ENCODE peak calls at places on chromosomes 3 and 15, in ten cellular contexts. T is neural progenitor cell; U is epithelial cell of esophagus; Z is CD4-positive, alpha-beta memory T cell; G is endothelial cell of umbilical vein; J is fibroblast of mammary gland; I is lower leg skin; W is mammary epithelial cell; N is heart right ventricle; M is psoas muscle. X is an unnamed sample.

GRCh38 chr3:169668957-169669681 is 5.6 kb upstream of the MECOM start:
- DNase-seq in T (peak), U (peak), Z (no peak), G (peak), J (peak), I (no peak), W (peak), N (peak), M (peak), X (peak)

GRCh38 chr15:39315200-39315599 is 265.7 kb upstream of the THBS1 start:
- DNase-seq in T (no peak), U (no peak), Z (no peak), G (no peak), J (no peak), I (no peak), W (no peak), N (no peak), M (no peak), X (peak)

GRCh38 chr3:161913786-161914389 is 417.3 kb downstream of the OTOL1 start:
- DNase-seq in T (no peak), U (peak), Z (no peak), G (no peak), J (peak), I (no peak), W (peak), N (no peak), M (no peak), X (peak)

GRCh38 chr15:44836094-44836493 is 99.8 kb downstream of the TRIM69 start:
- DNase-seq in T (no peak), U (no peak), Z (no peak), G (no peak), J (no peak), I (no peak), W (no peak), N (no peak), M (no peak), X (no peak)

GRCh38 chr3:183317886-183318845 is 65.1 kb downstream of the B3GNT5 start:
- DNase-seq in T (no peak), U (peak), Z (no peak), G (no peak), J (peak), I (no peak), W (peak), N (no peak), M (no peak), X (peak)

GRCh38 chr3:13484861-13485590 is 4.9 kb downstream of the HDAC11 start:
- DNase-seq in T (no peak), U (peak), Z (peak), G (no peak), J (peak), I (no peak), W (peak), N (peak), M (peak), X (peak)

GRCh38 chr3:13229291-13229949 is 156.2 kb upstream of the IQSEC1 start:
- DNase-seq in T (peak), U (peak), Z (no peak), G (no peak), J (peak), I (no peak), W (peak), N (no peak), M (no peak), X (no peak)

GRCh38 chr3:82030932-82031331 is 269.5 kb upstream of the GBE1 start:
- DNase-seq in T (no peak), U (no peak), Z (no peak), G (no peak), J (no peak), I (no peak), W (peak), N (no peak), M (no peak), X (no peak)

GRCh38 chr3:52012699-52013098 is 17.0 kb upstream of the RPL29 start:
- DNase-seq in T (no peak), U (no peak), Z (no peak), G (no peak), J (no peak), I (no peak), W (no peak), N (no peak), M (peak), X (no peak)

GRCh38 chr3:64859625-64860590 is 172.1 kb upstream of the ADAMTS9 start:
- DNase-seq in T (no peak), U (no peak), Z (no peak), G (no peak), J (no peak), I (no peak), W (no peak), N (no peak), M (no peak), X (peak)

GRCh38 chr3:157475921-157476395 is 27.3 kb downstream of the VEPH1 start:
- DNase-seq in T (no peak), U (peak), Z (no peak), G (peak), J (peak), I (no peak), W (peak), N (no peak), M (no peak), X (peak)

GRCh38 chr3:58161435-58162398 is 49.1 kb downstream of the DNASE1L3 start:
- DNase-seq in T (no peak), U (peak), Z (no peak), G (peak), J (peak), I (peak), W (peak), N (peak), M (peak), X (peak)

GRCh38 chr3:124784686-124785382 is 54.6 kb downstream of the UMPS start:
- DNase-seq in T (no peak), U (no peak), Z (no peak), G (no peak), J (no peak), I (no peak), W (peak), N (peak), M (peak), X (peak)

GRCh38 chr3:50474717-50475116 is 28.7 kb downstream of the CACNA2D2 start:
- DNase-seq in T (no peak), U (no peak), Z (no peak), G (peak), J (peak), I (no peak), W (peak), N (no peak), M (no peak), X (peak)

GRCh38 chr3:46695177-46695961 is 1.9 kb upstream of the ALS2CL start:
- DNase-seq in T (peak), U (peak), Z (peak), G (peak), J (peak), I (peak), W (no peak), N (peak), M (peak), X (no peak)

GRCh38 chr15:79122943-79123342 is 32.4 kb upstream of the RASGRF1 start:
- DNase-seq in T (no peak), U (no peak), Z (no peak), G (no peak), J (no peak), I (no peak), W (no peak), N (no peak), M (no peak), X (no peak)

GRCh38 chr3:186530415-186530814 is 13.8 kb downstream of the CRYGS start:
- DNase-seq in T (no peak), U (no peak), Z (no peak), G (no peak), J (no peak), I (no peak), W (no peak), N (no peak), M (no peak), X (no peak)

GRCh38 chr15:65927545-65927944 is 58.3 kb downstream of the RAB11A start:
- DNase-seq in T (no peak), U (peak), Z (no peak), G (no peak), J (peak), I (no peak), W (no peak), N (no peak), M (no peak), X (no peak)

GRCh38 chr3:48614044-48614443 is 4.6 kb upstream of the UQCRC1 start:
- DNase-seq in T (no peak), U (peak), Z (no peak), G (peak), J (peak), I (no peak), W (peak), N (no peak), M (no peak), X (peak)

GRCh38 chr15:48221261-48221660 is 15.2 kb downstream of the SLC12A1 start:
- DNase-seq in T (no peak), U (no peak), Z (no peak), G (no peak), J (no peak), I (no peak), W (no peak), N (no peak), M (no peak), X (no peak)

GRCh38 chr15:91625506-91625905 is 228.0 kb upstream of the SLCO3A1 start:
- DNase-seq in T (peak), U (peak), Z (no peak), G (no peak), J (no peak), I (no peak), W (peak), N (no peak), M (no peak), X (no peak)

GRCh38 chr15:52113246-52113645 is 671 bp upstream of the BCL2L10 start:
- DNase-seq in T (no peak), U (no peak), Z (no peak), G (no peak), J (peak), I (no peak), W (no peak), N (no peak), M (no peak), X (peak)

GRCh38 chr3:9302425-9303181 is 53.2 kb upstream of the SRGAP3 start:
- DNase-seq in T (peak), U (peak), Z (peak), G (peak), J (peak), I (peak), W (peak), N (peak), M (peak), X (peak)
- H3K4me3 ChIP-seq in T (peak), U (peak), Z (no peak), G (no peak), J (no peak), I (no peak), W (peak), N (peak), M (peak), X (peak)

DNA sequence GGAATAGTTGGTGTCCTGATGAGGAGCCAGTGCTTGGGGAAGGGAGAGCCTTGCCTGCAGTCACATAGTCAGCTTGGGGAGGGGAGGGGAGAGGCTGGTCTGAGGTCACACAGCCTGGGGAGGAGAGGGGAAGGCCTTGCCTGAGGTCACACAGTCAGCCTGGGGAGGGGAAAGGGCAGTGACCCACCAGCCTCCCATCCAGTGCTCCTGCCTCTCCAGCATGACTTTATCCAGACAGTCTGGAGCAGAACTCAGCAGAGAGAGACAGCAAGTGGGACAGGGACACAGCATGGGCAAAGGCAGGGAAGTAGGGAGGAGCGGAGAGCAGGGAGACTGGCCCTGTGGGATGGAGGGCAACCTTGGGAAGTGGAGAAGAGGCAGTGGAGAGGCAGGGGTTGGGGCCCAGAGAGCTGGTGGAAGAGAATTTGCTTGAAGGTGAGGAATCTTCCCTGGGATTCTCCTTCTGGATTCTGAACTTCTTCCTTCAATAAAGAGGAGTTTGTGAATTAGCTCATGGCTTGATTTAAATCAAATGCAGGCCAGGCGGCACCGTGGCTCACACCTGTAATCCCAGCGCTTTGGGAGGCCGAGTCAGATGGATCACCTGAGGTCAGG is 64.5 kb downstream of the CORO2B start:
- DNase-seq in T (no peak), U (no peak), Z (no peak), G (no peak), J (no peak), I (no peak), W (no peak), N (no peak), M (no peak), X (no peak)
- H3K4me3 ChIP-seq in T (no peak), U (no peak), Z (no peak), G (no peak), J (no peak), I (no peak), W (no peak), N (no peak), M (no peak), X (no peak)

GRCh38 chr3:116443096-116443793 is 2.0 kb downstream of the LSAMP start:
- DNase-seq in T (peak), U (no peak), Z (no peak), G (no peak), J (peak), I (no peak), W (no peak), N (no peak), M (no peak), X (peak)
- H3K4me3 ChIP-seq in T (peak), U (no peak), Z (no peak), G (no peak), J (no peak), I (no peak), W (no peak), N (no peak), M (no peak), X (peak)

GRCh38 chr15:73951591-73951990 is 25.3 kb downstream of the LOXL1 start:
- DNase-seq in T (no peak), U (no peak), Z (no peak), G (no peak), J (no peak), I (no peak), W (no peak), N (no peak), M (no peak), X (no peak)
- H3K4me3 ChIP-seq in T (no peak), U (no peak), Z (no peak), G (no peak), J (no peak), I (no peak), W (no peak), N (no peak), M (no peak), X (no peak)

GRCh38 chr3:151276038-151277027 is 2.0 kb downstream of the P2RY14 start:
- DNase-seq in T (no peak), U (no peak), Z (peak), G (no peak), J (no peak), I (no peak), W (no peak), N (no peak), M (no peak), X (no peak)
- H3K4me3 ChIP-seq in T (no peak), U (no peak), Z (no peak), G (no peak), J (no peak), I (no peak), W (no peak), N (peak), M (no peak), X (no peak)

GRCh38 chr3:75737831-75738493 is 47.4 kb downstream of the ZNF717 start:
- DNase-seq in T (no peak), U (peak), Z (no peak), G (peak), J (peak), I (no peak), W (peak), N (no peak), M (no peak), X (no peak)
- H3K4me3 ChIP-seq in T (no peak), U (no peak), Z (peak), G (no peak), J (no peak), I (no peak), W (no peak), N (no peak), M (no peak), X (no peak)

GRCh38 chr3:53123510-53123909 is 6.7 kb downstream of the RFT1 start:
- DNase-seq in T (no peak), U (no peak), Z (no peak), G (no peak), J (no peak), I (no peak), W (no peak), N (no peak), M (no peak), X (no peak)

GRCh38 chr3:53129344-53129743 is 891 bp downstream of the RFT1 start:
- DNase-seq in T (no peak), U (no peak), Z (no peak), G (no peak), J (no peak), I (no peak), W (no peak), N (no peak), M (no peak), X (no peak)

GRCh38 chr3:53122933-53123305 is 7.3 kb downstream of the RFT1 start:
- DNase-seq in T (no peak), U (no peak), Z (no peak), G (no peak), J (no peak), I (no peak), W (no peak), N (no peak), M (no peak), X (no peak)

GRCh38 chr3:53123953-53124352 is 6.3 kb downstream of the RFT1 start:
- DNase-seq in T (no peak), U (no peak), Z (no peak), G (no peak), J (no peak), I (no peak), W (no peak), N (no peak), M (no peak), X (no peak)

DNA sequence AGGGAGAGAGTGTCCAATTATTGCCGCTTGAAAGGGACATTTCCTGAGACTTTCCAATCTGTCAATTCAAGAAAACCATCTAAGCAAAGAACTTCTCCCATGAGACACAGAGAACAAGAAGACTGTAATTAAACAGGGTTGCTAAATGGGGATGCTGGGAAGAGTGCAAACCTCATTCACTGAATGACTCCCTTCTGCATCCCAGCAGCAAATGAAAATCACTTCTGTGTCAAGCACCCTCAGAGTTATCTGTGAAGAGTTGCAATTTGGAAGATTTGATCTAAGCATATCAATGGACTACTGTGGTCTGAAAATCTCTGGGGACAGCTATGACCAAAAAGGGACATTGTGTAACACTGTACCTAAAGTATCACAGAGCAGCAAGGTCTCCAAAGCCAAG is 3.6 kb downstream of the RFT1 start:
- DNase-seq in T (no peak), U (no peak), Z (no peak), G (no peak), J (no peak), I (no peak), W (no peak), N (no peak), M (no peak), X (no peak)
- H3K4me3 ChIP-seq in T (no peak), U (no peak), Z (no peak), G (no peak), J (no peak), I (no peak), W (no peak), N (no peak), M (no peak), X (no peak)

GRCh38 chr3:28590851-28591250 is 242.2 kb upstream of the AZI2 start:
- DNase-seq in T (no peak), U (no peak), Z (no peak), G (no peak), J (no peak), I (no peak), W (no peak), N (no peak), M (no peak), X (no peak)
- H3K4me3 ChIP-seq in T (no peak), U (no peak), Z (no peak), G (no peak), J (no peak), I (no peak), W (no peak), N (no peak), M (no peak), X (no peak)

GRCh38 chr3:126212629-126213375 is 32.4 kb upstream of the ALDH1L1 start:
- DNase-seq in T (peak), U (peak), Z (no peak), G (peak), J (peak), I (no peak), W (no peak), N (peak), M (peak), X (peak)
- H3K4me3 ChIP-seq in T (peak), U (peak), Z (no peak), G (peak), J (peak), I (peak), W (no peak), N (peak), M (peak), X (peak)

X was measured in AG10803.